ENCODE peak calls at places on chromosomes 4 and X, in six cellular contexts. One of them, this sample, is unnamed.

GRCh38 chrX:39846460-39846859 is 251.3 kb downstream of the BCOR start:
- DNase-seq in HFF-Myc: no peak
- DNase-seq in heart left ventricle: no peak
- DNase-seq in fibroblast of lung: no peak
- DNase-seq in IMR-90: no peak
- DNase-seq in tibial artery: no peak
- DNase-seq in this sample: no peak

GRCh38 chr4:156173937-156174336 is 220.3 kb upstream of the CTSO start:
- DNase-seq in heart left ventricle: no peak
- DNase-seq in IMR-90: no peak
- DNase-seq in fibroblast of lung: no peak
- DNase-seq in tibial artery: no peak
- DNase-seq in HFF-Myc: no peak
- DNase-seq in this sample: no peak

GRCh38 chr4:1365271-1366178 is 18.5 kb downstream of the UVSSA start:
- DNase-seq in tibial artery: no peak
- DNase-seq in HFF-Myc: no peak
- DNase-seq in heart left ventricle: peak
- DNase-seq in IMR-90: no peak
- DNase-seq in fibroblast of lung: no peak
- DNase-seq in this sample: peak

GRCh38 chr4:183354213-183354612 is 32.0 kb upstream of the CLDN24 start:
- DNase-seq in IMR-90: no peak
- DNase-seq in heart left ventricle: no peak
- DNase-seq in tibial artery: no peak
- DNase-seq in fibroblast of lung: no peak
- DNase-seq in HFF-Myc: no peak
- DNase-seq in this sample: peak

GRCh38 chr4:16754104-16754503 is 144.3 kb downstream of the LDB2 start:
- DNase-seq in tibial artery: no peak
- DNase-seq in HFF-Myc: no peak
- DNase-seq in heart left ventricle: no peak
- DNase-seq in IMR-90: no peak
- DNase-seq in fibroblast of lung: no peak
- DNase-seq in this sample: no peak

GRCh38 chrX:19638968-19639539 is 123.7 kb upstream of the MAP3K15 start:
- DNase-seq in heart left ventricle: no peak
- DNase-seq in fibroblast of lung: no peak
- DNase-seq in HFF-Myc: no peak
- DNase-seq in IMR-90: no peak
- DNase-seq in tibial artery: no peak
- DNase-seq in this sample: no peak

GRCh38 chr4:98961770-98962169 is 32.8 kb upstream of the EIF4E start:
- DNase-seq in HFF-Myc: no peak
- DNase-seq in IMR-90: no peak
- DNase-seq in heart left ventricle: no peak
- DNase-seq in tibial artery: no peak
- DNase-seq in fibroblast of lung: no peak
- DNase-seq in this sample: peak

GRCh38 chr4:51943221-51943620 is 76.9 kb downstream of the LRRC66 start:
- DNase-seq in IMR-90: peak
- DNase-seq in HFF-Myc: no peak
- DNase-seq in tibial artery: no peak
- DNase-seq in fibroblast of lung: peak
- DNase-seq in heart left ventricle: no peak
- DNase-seq in this sample: no peak

GRCh38 chrX:123504047-123504446 is 228.8 kb downstream of the THOC2 start:
- DNase-seq in fibroblast of lung: peak
- DNase-seq in tibial artery: no peak
- DNase-seq in HFF-Myc: no peak
- DNase-seq in heart left ventricle: no peak
- DNase-seq in IMR-90: peak
- DNase-seq in this sample: no peak

GRCh38 chr4:74021617-74022016 is 16.9 kb downstream of the CXCL3 start:
- DNase-seq in HFF-Myc: no peak
- DNase-seq in heart left ventricle: no peak
- DNase-seq in tibial artery: no peak
- DNase-seq in IMR-90: no peak
- DNase-seq in fibroblast of lung: no peak
- DNase-seq in this sample: no peak

GRCh38 chr4:155342142-155342541 is 34.6 kb downstream of the MAP9 start:
- DNase-seq in tibial artery: no peak
- DNase-seq in fibroblast of lung: peak
- DNase-seq in IMR-90: peak
- DNase-seq in heart left ventricle: no peak
- DNase-seq in HFF-Myc: no peak
- DNase-seq in this sample: peak

GRCh38 chr4:167232805-167233522 is 1.3 kb downstream of the SPOCK3 start:
- DNase-seq in fibroblast of lung: no peak
- DNase-seq in tibial artery: no peak
- DNase-seq in heart left ventricle: no peak
- DNase-seq in HFF-Myc: no peak
- DNase-seq in IMR-90: no peak
- DNase-seq in this sample: no peak

GRCh38 chrX:155246748-155247147 is 17.5 kb downstream of the RAB39B start:
- DNase-seq in IMR-90: peak
- DNase-seq in tibial artery: no peak
- DNase-seq in heart left ventricle: no peak
- DNase-seq in HFF-Myc: no peak
- DNase-seq in fibroblast of lung: no peak
- DNase-seq in this sample: no peak

GRCh38 chr4:33052241-33052640 is 2332.1 kb downstream of the PCDH7 start:
- DNase-seq in fibroblast of lung: no peak
- DNase-seq in IMR-90: no peak
- DNase-seq in tibial artery: no peak
- DNase-seq in HFF-Myc: no peak
- DNase-seq in heart left ventricle: no peak
- DNase-seq in this sample: no peak

GRCh38 chr4:139584019-139584418 is 28.0 kb upstream of the SETD7 start:
- DNase-seq in heart left ventricle: no peak
- DNase-seq in HFF-Myc: no peak
- DNase-seq in fibroblast of lung: no peak
- DNase-seq in tibial artery: no peak
- DNase-seq in IMR-90: no peak
- DNase-seq in this sample: no peak

GRCh38 chr4:153780221-153780620 is 8.7 kb downstream of the SFRP2 start:
- DNase-seq in fibroblast of lung: no peak
- DNase-seq in IMR-90: no peak
- DNase-seq in tibial artery: no peak
- DNase-seq in heart left ventricle: no peak
- DNase-seq in HFF-Myc: no peak
- DNase-seq in this sample: no peak

GRCh38 chrX:3286196-3286920 is 60.1 kb downstream of the MXRA5 start:
- DNase-seq in IMR-90: peak
- DNase-seq in tibial artery: no peak
- DNase-seq in HFF-Myc: peak
- DNase-seq in fibroblast of lung: peak
- DNase-seq in heart left ventricle: no peak
- DNase-seq in this sample: peak

GRCh38 chr4:143346208-143346607 is 9.5 kb downstream of the GAB1 start:
- DNase-seq in heart left ventricle: no peak
- DNase-seq in fibroblast of lung: no peak
- DNase-seq in IMR-90: no peak
- DNase-seq in HFF-Myc: no peak
- DNase-seq in tibial artery: no peak
- DNase-seq in this sample: peak

GRCh38 chr4:52266537-52267137 is 215.5 kb downstream of the SPATA18 start:
- DNase-seq in heart left ventricle: no peak
- DNase-seq in fibroblast of lung: no peak
- DNase-seq in HFF-Myc: no peak
- DNase-seq in tibial artery: no peak
- DNase-seq in IMR-90: no peak
- DNase-seq in this sample: no peak

GRCh38 chr4:154542264-154542879 is 7.8 kb downstream of the PLRG1 start:
- DNase-seq in HFF-Myc: no peak
- DNase-seq in tibial artery: no peak
- DNase-seq in IMR-90: no peak
- DNase-seq in heart left ventricle: no peak
- DNase-seq in fibroblast of lung: no peak
- DNase-seq in this sample: no peak

GRCh38 chrX:11351375-11352295 is 58.4 kb downstream of the AMELX start:
- DNase-seq in HFF-Myc: peak
- DNase-seq in IMR-90: peak
- DNase-seq in tibial artery: peak
- DNase-seq in heart left ventricle: peak
- DNase-seq in fibroblast of lung: peak
- DNase-seq in this sample: peak

GRCh38 chrX:386768-387575 is at the start of gene PPP2R3B:
- DNase-seq in fibroblast of lung: peak
- DNase-seq in IMR-90: peak
- DNase-seq in HFF-Myc: peak
- DNase-seq in heart left ventricle: peak
- DNase-seq in tibial artery: peak
- DNase-seq in this sample: peak

GRCh38 chr4:123288309-123289025 is 108.1 kb upstream of the SPRY1 start:
- DNase-seq in IMR-90: no peak
- DNase-seq in fibroblast of lung: no peak
- DNase-seq in heart left ventricle: no peak
- DNase-seq in HFF-Myc: no peak
- DNase-seq in tibial artery: no peak
- DNase-seq in this sample: no peak

GRCh38 chr4:28481565-28481964 is 1620.9 kb downstream of the STIM2 start:
- DNase-seq in IMR-90: no peak
- DNase-seq in fibroblast of lung: no peak
- DNase-seq in heart left ventricle: no peak
- DNase-seq in HFF-Myc: no peak
- DNase-seq in tibial artery: no peak
- DNase-seq in this sample: peak

GRCh38 chr4:1766336-1767057 is 26.6 kb upstream of the FGFR3 start:
- DNase-seq in tibial artery: no peak
- DNase-seq in IMR-90: no peak
- DNase-seq in heart left ventricle: no peak
- DNase-seq in HFF-Myc: no peak
- DNase-seq in fibroblast of lung: no peak
- DNase-seq in this sample: no peak

GRCh38 chr4:111959202-111959601 is 186.1 kb upstream of the FAM241A start:
- DNase-seq in fibroblast of lung: peak
- DNase-seq in HFF-Myc: peak
- DNase-seq in heart left ventricle: no peak
- DNase-seq in tibial artery: no peak
- DNase-seq in IMR-90: peak
- DNase-seq in this sample: peak

GRCh38 chr4:143616771-143617170 is 83.7 kb downstream of the FREM3 start:
- DNase-seq in HFF-Myc: peak
- DNase-seq in fibroblast of lung: peak
- DNase-seq in tibial artery: no peak
- DNase-seq in heart left ventricle: no peak
- DNase-seq in IMR-90: no peak
- DNase-seq in this sample: peak

GRCh38 chr4:155768370-155768769 is 9.5 kb downstream of the GUCY1B1 start:
- DNase-seq in tibial artery: no peak
- DNase-seq in fibroblast of lung: no peak
- DNase-seq in IMR-90: no peak
- DNase-seq in HFF-Myc: no peak
- DNase-seq in heart left ventricle: no peak
- DNase-seq in this sample: no peak

GRCh38 chrX:70444326-70445196 is at the start of gene DLG3:
- DNase-seq in HFF-Myc: no peak
- DNase-seq in tibial artery: no peak
- DNase-seq in heart left ventricle: no peak
- DNase-seq in fibroblast of lung: peak
- DNase-seq in IMR-90: peak
- DNase-seq in this sample: peak
- H3K4me3 ChIP-seq in HFF-Myc: no peak
- H3K4me3 ChIP-seq in tibial artery: peak
- H3K4me3 ChIP-seq in heart left ventricle: peak
- H3K4me3 ChIP-seq in fibroblast of lung: no peak
- H3K4me3 ChIP-seq in IMR-90: peak
- H3K4me3 ChIP-seq in this sample: peak

GRCh38 chr4:186116698-186117097 is 12.2 kb downstream of the FAM149A start:
- DNase-seq in fibroblast of lung: no peak
- DNase-seq in HFF-Myc: no peak
- DNase-seq in tibial artery: no peak
- DNase-seq in IMR-90: no peak
- DNase-seq in heart left ventricle: no peak
- DNase-seq in this sample: no peak
- H3K4me3 ChIP-seq in fibroblast of lung: no peak
- H3K4me3 ChIP-seq in HFF-Myc: no peak
- H3K4me3 ChIP-seq in tibial artery: no peak
- H3K4me3 ChIP-seq in IMR-90: no peak
- H3K4me3 ChIP-seq in heart left ventricle: no peak
- H3K4me3 ChIP-seq in this sample: no peak

DNA sequence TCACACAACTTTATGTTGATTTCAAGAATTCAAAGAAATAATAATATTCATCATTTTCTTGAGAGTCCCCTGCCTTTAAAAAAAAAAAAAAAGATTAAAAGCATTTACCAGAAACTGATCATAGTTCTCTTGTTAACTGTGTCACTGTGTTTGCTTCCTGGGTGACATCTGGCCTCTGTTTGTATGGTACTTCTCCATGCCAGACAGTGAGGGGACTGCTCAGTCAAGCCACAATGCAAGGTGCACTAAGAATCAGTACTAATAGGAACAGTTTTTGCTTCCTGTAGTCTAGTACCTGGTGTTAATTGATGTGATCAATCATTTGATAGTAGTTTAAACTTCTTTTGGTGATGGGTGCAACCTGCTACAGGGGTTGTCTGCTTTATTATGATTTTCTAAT is 77.5 kb downstream of the PHOX2B start:
- DNase-seq in HFF-Myc: no peak
- DNase-seq in tibial artery: no peak
- DNase-seq in heart left ventricle: no peak
- DNase-seq in fibroblast of lung: no peak
- DNase-seq in IMR-90: no peak
- DNase-seq in this sample: no peak
- H3K4me3 ChIP-seq in HFF-Myc: no peak
- H3K4me3 ChIP-seq in tibial artery: no peak
- H3K4me3 ChIP-seq in heart left ventricle: no peak
- H3K4me3 ChIP-seq in fibroblast of lung: no peak
- H3K4me3 ChIP-seq in IMR-90: no peak
- H3K4me3 ChIP-seq in this sample: no peak

GRCh38 chrX:129035180-129035579 is 488.1 kb downstream of the SMARCA1 start:
- DNase-seq in tibial artery: no peak
- DNase-seq in fibroblast of lung: no peak
- DNase-seq in HFF-Myc: no peak
- DNase-seq in heart left ventricle: no peak
- DNase-seq in IMR-90: no peak
- DNase-seq in this sample: no peak
- H3K4me3 ChIP-seq in tibial artery: no peak
- H3K4me3 ChIP-seq in fibroblast of lung: no peak
- H3K4me3 ChIP-seq in HFF-Myc: no peak
- H3K4me3 ChIP-seq in heart left ventricle: no peak
- H3K4me3 ChIP-seq in IMR-90: no peak
- H3K4me3 ChIP-seq in this sample: no peak

GRCh38 chrX:10158279-10158939 is 1.6 kb downstream of the CLCN4 start:
- DNase-seq in fibroblast of lung: no peak
- DNase-seq in IMR-90: no peak
- DNase-seq in heart left ventricle: no peak
- DNase-seq in HFF-Myc: no peak
- DNase-seq in tibial artery: no peak
- DNase-seq in this sample: no peak
- H3K4me3 ChIP-seq in fibroblast of lung: peak
- H3K4me3 ChIP-seq in IMR-90: peak
- H3K4me3 ChIP-seq in heart left ventricle: peak
- H3K4me3 ChIP-seq in HFF-Myc: peak
- H3K4me3 ChIP-seq in tibial artery: peak
- H3K4me3 ChIP-seq in this sample: peak